ENCODE peak calls at places on chromosomes 6 and 20, in nine cellular contexts. R is body of pancreas, M is tibial nerve, E is prostate gland, I is tibial artery, Z is AG04450, X is esophagus muscularis mucosa, J is kidney, C is A549. G is an unnamed sample.

GRCh38 chr20:47244451-47244850 is 112.0 kb downstream of the ZMYND8 start:
- DNase-seq in R (no peak), M (no peak), E (no peak), I (no peak), Z (no peak), X (no peak), J (no peak), C (no peak), G (no peak)

GRCh38 chr20:54234991-54235390 is 27.1 kb downstream of the PFDN4 start:
- DNase-seq in R (no peak), M (no peak), E (no peak), I (no peak), Z (no peak), X (no peak), J (no peak), C (no peak), G (no peak)

GRCh38 chr6:148179786-148180185 is 162.9 kb upstream of the SASH1 start:
- DNase-seq in R (no peak), M (no peak), E (no peak), I (no peak), Z (no peak), X (no peak), J (no peak), C (peak; percentile 18), G (no peak)

GRCh38 chr6:142276256-142276655 is 25.6 kb upstream of the ADGRG6 start:
- DNase-seq in R (no peak), M (no peak), E (no peak), I (no peak), Z (no peak), X (no peak), J (no peak), C (no peak), G (no peak)

GRCh38 chr20:20411382-20411781 is 43.5 kb downstream of the INSM1 start:
- DNase-seq in R (no peak), M (no peak), E (no peak), I (no peak), Z (no peak), X (no peak), J (no peak), C (no peak), G (no peak)

GRCh38 chr6:149015224-149015876 is 268.5 kb downstream of the UST start:
- DNase-seq in R (no peak), M (no peak), E (no peak), I (no peak), Z (no peak), X (no peak), J (no peak), C (no peak), G (no peak)

GRCh38 chr6:145032562-145032961 is 702.8 kb downstream of the EPM2A start:
- DNase-seq in R (no peak), M (no peak), E (no peak), I (no peak), Z (no peak), X (no peak), J (no peak), C (no peak), G (no peak)

GRCh38 chr6:118372413-118372812 is 175.7 kb upstream of the PLN start:
- DNase-seq in R (peak; percentile 4), M (no peak), E (no peak), I (no peak), Z (no peak), X (no peak), J (peak; percentile 48), C (no peak), G (no peak)

GRCh38 chr6:110564703-110565421 is 88.4 kb upstream of the SLC22A16 start:
- DNase-seq in R (no peak), M (no peak), E (no peak), I (no peak), Z (no peak), X (no peak), J (no peak), C (no peak), G (no peak)

GRCh38 chr6:119174879-119175817 is 96.7 kb upstream of the FAM184A start:
- DNase-seq in R (no peak), M (no peak), E (no peak), I (no peak), Z (no peak), X (no peak), J (no peak), C (no peak), G (no peak)

GRCh38 chr20:36493801-36494114 is 47.6 kb upstream of the MYL9 start:
- DNase-seq in R (peak; percentile 53), M (peak; percentile 54), E (peak; percentile 46), I (peak; percentile 86), Z (peak; percentile 45), X (no peak), J (peak; percentile 86), C (no peak), G (no peak)

GRCh38 chr6:24858154-24858801 is 59.6 kb upstream of the ARMH2 start:
- DNase-seq in R (peak; percentile 40), M (no peak), E (no peak), I (no peak), Z (no peak), X (no peak), J (no peak), C (no peak), G (no peak)

GRCh38 chr6:122845916-122846632 is 57.0 kb downstream of the SMPDL3A start:
- DNase-seq in R (no peak), M (no peak), E (no peak), I (no peak), Z (no peak), X (no peak), J (no peak), C (no peak), G (no peak)

GRCh38 chr6:107491059-107491609 is 1.2 kb downstream of the SOBP start:
- DNase-seq in R (peak; percentile 39), M (peak; percentile 54), E (peak; percentile 21), I (peak; percentile 87), Z (no peak), X (no peak), J (peak; percentile 83), C (peak; percentile 8), G (no peak)

GRCh38 chr6:10338151-10338550 is 76.7 kb downstream of the TFAP2A start:
- DNase-seq in R (no peak), M (no peak), E (no peak), I (no peak), Z (no peak), X (no peak), J (no peak), C (no peak), G (no peak)

GRCh38 chr20:35739294-35740163 is 2.5 kb downstream of the RBM39 start:
- DNase-seq in R (no peak), M (no peak), E (no peak), I (no peak), Z (no peak), X (no peak), J (no peak), C (no peak), G (peak; percentile 39)

GRCh38 chr20:3670511-3670910 is 7.3 kb upstream of the GFRA4 start:
- DNase-seq in R (no peak), M (no peak), E (no peak), I (no peak), Z (no peak), X (no peak), J (peak; percentile 22), C (no peak), G (no peak)

GRCh38 chr6:142844065-142844755 is 100.8 kb downstream of the HIVEP2 start:
- DNase-seq in R (no peak), M (no peak), E (no peak), I (no peak), Z (no peak), X (no peak), J (no peak), C (no peak), G (no peak)

GRCh38 chr20:57398231-57398821 is 7.1 kb downstream of the RBM38 start:
- DNase-seq in R (peak; percentile 60), M (no peak), E (peak; percentile 61), I (no peak), Z (no peak), X (peak; percentile 93), J (peak; percentile 91), C (no peak), G (no peak)
- H3K27ac ChIP-seq in R (peak overlapping the region; percentile 16), M (peak overlapping the region; percentile 88), E (peak overlapping the region; percentile 67), I (peak overlapping the region; percentile 61), Z (no peak overlapping the region), X (peak overlapping the region; percentile 95), J (peak overlapping the region; percentile 57), C (no peak overlapping the region), G (no peak overlapping the region)

GRCh38 chr20:38162878-38163875 is 1.9 kb downstream of the TGM2 start:
- DNase-seq in R (no peak), M (no peak), E (no peak), I (peak; percentile 59), Z (no peak), X (no peak), J (peak; percentile 26), C (no peak), G (peak; percentile 61)

GRCh38 chr20:38164624-38165088 is 414 bp downstream of the TGM2 start:
- DNase-seq in R (no peak), M (no peak), E (no peak), I (no peak), Z (no peak), X (no peak), J (no peak), C (no peak), G (peak; percentile 77)

GRCh38 chr20:38162149-38162548 is 2.9 kb downstream of the TGM2 start:
- DNase-seq in R (no peak), M (no peak), E (no peak), I (no peak), Z (no peak), X (no peak), J (no peak), C (no peak), G (no peak)

GRCh38 chr20:38165089-38165965 is at the start of gene TGM2:
- DNase-seq in R (peak; percentile 83), M (no peak), E (peak; percentile 72), I (peak; percentile 94), Z (no peak), X (no peak), J (peak; percentile 95), C (peak; percentile 73), G (no peak)

GRCh38 chr20:38164069-38164468 is 1.0 kb downstream of the TGM2 start:
- DNase-seq in R (no peak), M (no peak), E (no peak), I (peak; percentile 65), Z (no peak), X (no peak), J (peak; percentile 73), C (no peak), G (peak; percentile 84)
- H3K4me3 ChIP-seq in R (no peak overlapping the region), M (no peak overlapping the region), E (peak overlapping the region; percentile 43), I (peak overlapping the region; percentile 69), Z (peak overlapping the region; percentile 70), X (peak overlapping the region; percentile 66), J (peak overlapping the region; percentile 68), C (peak overlapping the region; percentile 62), G (no peak overlapping the region)

DNA sequence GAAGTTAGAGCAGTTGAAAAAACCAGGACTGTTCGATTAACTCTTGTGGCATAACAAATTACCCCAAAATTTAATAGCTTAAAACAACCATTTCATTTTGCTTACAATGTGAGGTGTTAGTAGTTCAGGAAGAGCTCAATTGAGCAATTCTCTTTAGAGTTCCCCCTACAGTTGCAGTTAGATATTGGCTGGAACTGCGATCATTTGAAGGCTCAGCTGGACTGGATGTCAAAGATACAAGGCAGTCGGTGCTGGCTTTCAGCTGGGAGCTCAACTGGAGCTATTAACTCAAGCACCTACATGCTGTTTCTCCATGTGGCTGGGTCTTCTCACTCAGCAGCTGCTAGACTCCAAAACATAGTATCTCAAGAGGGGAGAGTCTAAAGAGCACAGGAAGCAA is 96.0 kb upstream of the LOC128125822 start:
- DNase-seq in R (peak; percentile 36), M (no peak), E (no peak), I (no peak), Z (no peak), X (no peak), J (no peak), C (no peak), G (no peak)
- TF ChIP-seq CTCF in R (no peak), M (no peak), E (no peak), I (no peak), Z (no peak), X (no peak), J (no peak), C (no peak), G (no peak)

GRCh38 chr6:35719407-35719829 is 17.4 kb upstream of the ARMC12 start:
- DNase-seq in R (no peak), M (no peak), E (no peak), I (no peak), Z (no peak), X (no peak), J (no peak), C (no peak), G (no peak)
- H3K27ac ChIP-seq in R (peak overlapping the region; percentile 79), M (peak overlapping the region; percentile 81), E (peak overlapping the region; percentile 100), I (peak overlapping the region; percentile 97), Z (no peak overlapping the region), X (peak overlapping the region; percentile 84), J (peak overlapping the region; percentile 48), C (no peak overlapping the region), G (no peak overlapping the region)